ENCODE peak calls at places on chromosome 16, in eight cellular contexts. Q, Z, S, N, B, F, P and M are unnamed samples.

GRCh38 chr16:74667215-74667765 is 613 bp upstream of the RFWD3 start:
- DNase-seq in Q (peak; percentile 51), Z (peak; percentile 3), S (peak; percentile 30), N (peak; percentile 26), B (peak; percentile 31), F (peak; percentile 79), P (no peak), M (peak; percentile 23)

GRCh38 chr16:27102701-27103575 is 36.2 kb downstream of the C16orf82 start:
- DNase-seq in Q (no peak), Z (no peak), S (no peak), N (no peak), B (no peak), F (no peak), P (no peak), M (no peak)

GRCh38 chr16:14302031-14302398 is 230.9 kb downstream of the MRTFB start:
- DNase-seq in Q (peak; percentile 32), Z (peak; percentile 60), S (peak; percentile 67), N (no peak), B (peak; percentile 89), F (peak; percentile 82), P (no peak), M (no peak)

GRCh38 chr16:3022208-3022696 is 1.5 kb downstream of the HCFC1R1 start:
- DNase-seq in Q (peak; percentile 61), Z (peak; percentile 95), S (peak; percentile 96), N (no peak), B (peak; percentile 73), F (peak; percentile 81), P (peak; percentile 88), M (peak; percentile 63)

GRCh38 chr16:3952342-3953131 is 72.0 kb upstream of the CREBBP start:
- DNase-seq in Q (no peak), Z (no peak), S (peak; percentile 77), N (no peak), B (no peak), F (peak; percentile 53), P (no peak), M (no peak)

GRCh38 chr16:88870608-88871348 is 4.3 kb upstream of the PABPN1L start:
- DNase-seq in Q (no peak), Z (no peak), S (no peak), N (no peak), B (peak; percentile 67), F (no peak), P (no peak), M (no peak)

GRCh38 chr16:64381979-64382378 is 739.9 kb downstream of the CDH11 start:
- DNase-seq in Q (no peak), Z (no peak), S (no peak), N (no peak), B (no peak), F (no peak), P (no peak), M (no peak)

GRCh38 chr16:83933885-83934683 is 19.0 kb upstream of the OSGIN1 start:
- DNase-seq in Q (no peak), Z (peak; percentile 67), S (no peak), N (no peak), B (no peak), F (no peak), P (no peak), M (no peak)

GRCh38 chr16:50505714-50506542 is 42.3 kb upstream of the NKD1 start:
- DNase-seq in Q (no peak), Z (no peak), S (no peak), N (no peak), B (no peak), F (peak; percentile 67), P (no peak), M (no peak)

GRCh38 chr16:49760815-49761214 is 95.1 kb downstream of the ZNF423 start:
- DNase-seq in Q (no peak), Z (no peak), S (no peak), N (no peak), B (no peak), F (no peak), P (no peak), M (no peak)

GRCh38 chr16:15650698-15651161 is 685 bp downstream of the NDE1 start:
- DNase-seq in Q (peak; percentile 10), Z (peak; percentile 13), S (peak; percentile 32), N (peak; percentile 16), B (peak; percentile 68), F (peak; percentile 60), P (no peak), M (peak; percentile 40)

GRCh38 chr16:88713568-88714419 is 7.5 kb downstream of the CTU2 start:
- DNase-seq in Q (no peak), Z (peak; percentile 41), S (no peak), N (no peak), B (no peak), F (no peak), P (no peak), M (no peak)

GRCh38 chr16:73172621-73173312 is 124.8 kb upstream of the ZFHX3 start:
- DNase-seq in Q (no peak), Z (peak; percentile 91), S (peak; percentile 98), N (no peak), B (no peak), F (peak; percentile 52), P (peak; percentile 99), M (no peak)

GRCh38 chr16:17885659-17886200 is 415.0 kb upstream of the XYLT1 start:
- DNase-seq in Q (no peak), Z (no peak), S (no peak), N (no peak), B (no peak), F (no peak), P (no peak), M (no peak)

GRCh38 chr16:79965718-79966117 is 365.2 kb upstream of the MAF start:
- DNase-seq in Q (no peak), Z (no peak), S (no peak), N (no peak), B (no peak), F (no peak), P (no peak), M (no peak)

GRCh38 chr16:31476305-31477219 is 4.6 kb downstream of the TGFB1I1 start:
- DNase-seq in Q (peak; percentile 60), Z (no peak), S (no peak), N (no peak), B (peak; percentile 90), F (peak; percentile 52), P (no peak), M (peak; percentile 64)

GRCh38 chr16:28263305-28263704 is 29.0 kb upstream of the SBK1 start:
- DNase-seq in Q (no peak), Z (no peak), S (no peak), N (no peak), B (no peak), F (no peak), P (no peak), M (no peak)
- TF ChIP-seq CTCF in Q (no peak), Z (no peak), S (no peak), N (no peak), B (no peak), F (no peak), P (no peak), M (no peak)

GRCh38 chr16:54287758-54288591 is 1.4 kb upstream of the IRX3 start:
- DNase-seq in Q (peak; percentile 24), Z (no peak), S (no peak), N (no peak), B (no peak), F (peak; percentile 57), P (no peak), M (no peak)
- TF ChIP-seq CTCF in Q (no peak), Z (no peak), S (no peak), N (no peak), B (no peak), F (no peak), P (no peak), M (no peak)

GRCh38 chr16:85057212-85057889 is 29.8 kb downstream of the KIAA0513 start:
- DNase-seq in Q (no peak), Z (no peak), S (no peak), N (no peak), B (no peak), F (no peak), P (no peak), M (no peak)
- TF ChIP-seq CTCF in Q (no peak), Z (peak; percentile 1), S (peak; percentile 22), N (no peak), B (peak; percentile 22), F (peak; percentile 40), P (peak; percentile 14), M (no peak)

GRCh38 chr16:11253995-11254912 is 1.8 kb downstream of the SOCS1 start:
- DNase-seq in Q (no peak), Z (peak; percentile 16), S (no peak), N (no peak), B (no peak), F (no peak), P (no peak), M (no peak)
- TF ChIP-seq CTCF in Q (no peak), Z (no peak), S (no peak), N (no peak), B (no peak), F (no peak), P (no peak), M (no peak)

GRCh38 chr16:23371368-23371767 is 69.3 kb downstream of the SCNN1B start:
- DNase-seq in Q (no peak), Z (no peak), S (no peak), N (no peak), B (no peak), F (peak; percentile 16), P (no peak), M (no peak)
- TF ChIP-seq CTCF in Q (no peak), Z (no peak), S (no peak), N (no peak), B (no peak), F (peak; percentile 42), P (peak; percentile 12), M (no peak)

DNA sequence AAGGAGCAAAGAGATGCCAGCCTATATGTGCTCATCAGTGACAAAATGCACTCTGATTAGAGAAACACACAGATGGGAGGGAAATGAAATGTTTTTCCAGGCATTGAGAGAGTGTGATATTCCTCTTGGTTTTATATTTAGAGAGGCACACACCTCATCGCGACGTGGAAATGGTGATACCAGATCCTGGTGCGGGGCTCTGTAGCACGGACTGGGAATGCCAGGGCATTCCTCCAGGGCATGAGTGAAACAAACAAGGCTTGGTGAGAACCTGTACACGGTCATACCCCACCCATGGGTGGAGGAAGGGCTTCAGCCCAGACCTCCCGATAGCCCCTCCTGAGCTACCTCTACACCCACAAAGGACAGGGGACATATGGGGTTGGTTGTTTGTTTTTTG is 280.2 kb downstream of the C16orf95 start:
- DNase-seq in Q (no peak), Z (no peak), S (no peak), N (no peak), B (no peak), F (no peak), P (no peak), M (no peak)
- TF ChIP-seq CTCF in Q (no peak), Z (no peak), S (no peak), N (no peak), B (no peak), F (no peak), P (no peak), M (no peak)

GRCh38 chr16:56789360-56789759 is 59.4 kb downstream of the NUP93 start:
- DNase-seq in Q (no peak), Z (peak; percentile 60), S (peak; percentile 59), N (peak; percentile 74), B (no peak), F (no peak), P (no peak), M (no peak)
- TF ChIP-seq CTCF in Q (no peak), Z (peak; percentile 60), S (peak; percentile 54), N (peak; percentile 47), B (peak; percentile 40), F (peak; percentile 36), P (peak; percentile 37), M (no peak)

DNA sequence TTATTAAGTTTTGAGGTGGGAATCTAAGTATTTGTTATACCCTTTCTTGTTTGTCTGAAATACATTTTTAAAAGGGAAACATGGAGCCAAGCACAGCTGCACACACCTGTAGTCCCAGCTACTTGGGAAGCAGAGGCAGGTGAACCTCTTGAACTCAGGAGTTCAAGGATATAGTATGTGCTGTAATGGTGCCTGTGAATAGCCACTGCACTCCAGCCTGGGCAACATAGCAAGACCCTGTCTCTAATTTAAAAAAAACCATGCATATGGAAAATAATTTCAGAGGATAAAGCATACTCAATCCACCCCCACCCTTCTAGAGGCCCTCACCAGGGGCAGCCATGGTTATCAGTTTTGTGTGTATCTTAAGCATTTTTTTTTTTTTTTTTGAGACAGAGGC is 3.4 kb upstream of the DDX19B start:
- DNase-seq in Q (no peak), Z (no peak), S (no peak), N (no peak), B (no peak), F (no peak), P (no peak), M (no peak)
- TF ChIP-seq CTCF in Q (no peak), Z (no peak), S (no peak), N (no peak), B (no peak), F (no peak), P (no peak), M (no peak)